ENCODE peak calls at places on chromosomes 6 and 20, in four cellular contexts. X is GM12878, G is H1, F is HepG2. A is an unnamed sample.

GRCh38 chr6:117169060-117169635 is 96.2 kb upstream of the VGLL2 start:
- DNase-seq in X (no peak), G (no peak), F (no peak), A (no peak)

GRCh38 chr6:34633256-34633655 is 63.3 kb downstream of the ILRUN start:
- DNase-seq in X (no peak), G (no peak), F (no peak), A (no peak)

GRCh38 chr6:42618686-42619085 is 54.9 kb downstream of the UBR2 start:
- DNase-seq in X (no peak), G (no peak), F (no peak), A (peak; percentile 22)

GRCh38 chr20:22921595-22922421 is 113.3 kb upstream of the SSTR4 start:
- DNase-seq in X (no peak), G (no peak), F (no peak), A (no peak)

GRCh38 chr6:163634514-163635171 is 220.1 kb downstream of the QKI start:
- DNase-seq in X (no peak), G (no peak), F (no peak), A (no peak)

GRCh38 chr6:109059591-109060021 is 35.0 kb downstream of the SESN1 start:
- DNase-seq in X (no peak), G (no peak), F (no peak), A (no peak)

GRCh38 chr20:43571771-43572170 is 12.9 kb downstream of the SGK2 start:
- DNase-seq in X (no peak), G (no peak), F (no peak), A (no peak)

GRCh38 chr6:53294095-53294494 is 54.7 kb downstream of the ELOVL5 start:
- DNase-seq in X (no peak), G (peak; percentile 64), F (peak; percentile 31), A (peak; percentile 15)

GRCh38 chr6:111837007-111837406 is 36.2 kb downstream of the FYN start:
- DNase-seq in X (no peak), G (no peak), F (no peak), A (no peak)

GRCh38 chr6:145789443-145789842 is 25.2 kb downstream of the FBXO30 start:
- DNase-seq in X (no peak), G (no peak), F (no peak), A (no peak)

GRCh38 chr6:135018961-135019360 is 35.7 kb downstream of the HBS1L start:
- DNase-seq in X (no peak), G (no peak), F (no peak), A (no peak)

GRCh38 chr20:47468290-47469050 is 33.2 kb upstream of the NCOA3 start:
- DNase-seq in X (peak; percentile 85), G (no peak), F (no peak), A (no peak)

GRCh38 chr6:50091641-50092040 is 41.9 kb upstream of the DEFB112 start:
- DNase-seq in X (no peak), G (no peak), F (peak; percentile 5), A (no peak)

GRCh38 chr6:149435919-149436586 is 36.0 kb downstream of the SUMO4 start:
- DNase-seq in X (no peak), G (no peak), F (no peak), A (no peak)

GRCh38 chr20:62886709-62887058 is 25.1 kb upstream of the TCFL5 start:
- DNase-seq in X (no peak), G (no peak), F (no peak), A (no peak)

GRCh38 chr6:54291146-54291545 is 17.1 kb upstream of the TINAG start:
- DNase-seq in X (peak; percentile 50), G (no peak), F (no peak), A (no peak)

GRCh38 chr6:106547961-106548453 is 81.3 kb downstream of the RTN4IP1 start:
- DNase-seq in X (no peak), G (no peak), F (peak; percentile 76), A (peak; percentile 9)

GRCh38 chr20:48194026-48194425 is 408.7 kb upstream of the SULF2 start:
- DNase-seq in X (no peak), G (no peak), F (no peak), A (no peak)

GRCh38 chr6:81614292-81614691 is 138.2 kb downstream of the TENT5A start:
- DNase-seq in X (no peak), G (no peak), F (peak; percentile 13), A (no peak)

GRCh38 chr6:137661601-137662000 is 167.4 kb upstream of the OLIG3 start:
- DNase-seq in X (no peak), G (peak; percentile 53), F (peak; percentile 48), A (no peak)

GRCh38 chr6:163381118-163381751 is 33.3 kb upstream of the QKI start:
- DNase-seq in X (no peak), G (no peak), F (peak; percentile 28), A (no peak)

GRCh38 chr20:33649201-33649631 is 12.9 kb upstream of the C20orf144 start:
- DNase-seq in X (no peak), G (no peak), F (no peak), A (no peak)

GRCh38 chr6:17932362-17932852 is 55.0 kb downstream of the KIF13A start:
- DNase-seq in X (no peak), G (no peak), F (peak; percentile 92), A (no peak)

GRCh38 chr6:68059261-68059660 is 575.8 kb upstream of the ADGRB3 start:
- DNase-seq in X (no peak), G (no peak), F (no peak), A (no peak)

GRCh38 chr20:36573103-36573797 is at the start of gene TGIF2:
- DNase-seq in X (peak; percentile 48), G (peak; percentile 95), F (peak; percentile 92), A (peak; percentile 85)

GRCh38 chr6:12111271-12111670 is 99.2 kb downstream of the HIVEP1 start:
- DNase-seq in X (no peak), G (no peak), F (no peak), A (no peak)

GRCh38 chr6:159874475-159874874 is 16.3 kb upstream of the MAS1 start:
- DNase-seq in X (no peak), G (no peak), F (no peak), A (no peak)

GRCh38 chr6:5053864-5054426 is 31.2 kb upstream of the PPP1R3G start:
- DNase-seq in X (no peak), G (no peak), F (no peak), A (no peak)

GRCh38 chr6:5051394-5051793 is 33.7 kb upstream of the PPP1R3G start:
- DNase-seq in X (no peak), G (no peak), F (no peak), A (no peak)

GRCh38 chr6:5054427-5054873 is 30.7 kb upstream of the PPP1R3G start:
- DNase-seq in X (no peak), G (no peak), F (no peak), A (no peak)

GRCh38 chr6:5055118-5055517 is 30.0 kb upstream of the PPP1R3G start:
- DNase-seq in X (no peak), G (no peak), F (no peak), A (no peak)

DNA sequence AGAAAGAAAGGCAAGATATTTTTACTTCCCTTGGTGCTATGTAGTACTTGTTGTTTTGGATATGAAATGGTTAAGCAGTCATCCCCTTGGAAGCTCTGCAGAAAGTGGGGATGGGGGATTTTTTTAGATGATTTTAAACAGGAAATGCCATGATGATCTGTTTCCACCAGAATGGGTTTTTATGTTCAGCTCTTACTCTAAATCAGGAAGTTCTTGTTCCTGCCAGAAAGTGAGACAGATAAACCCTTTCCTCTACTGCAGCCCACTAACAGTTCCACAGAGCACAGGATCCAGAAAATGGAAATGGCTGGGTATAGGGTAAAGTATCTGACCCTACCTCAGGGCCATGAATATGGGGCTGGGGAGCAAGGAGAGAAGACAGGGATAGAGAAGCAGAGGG is 32.1 kb upstream of the PPP1R3G start:
- DNase-seq in X (no peak), G (no peak), F (no peak), A (no peak)
- H3K9me3 ChIP-seq in X (peaks cover 5% of the 10 kb centered on the region), G (peaks cover 5% of the 10 kb centered on the region), F (peaks cover 21% of the 10 kb centered on the region), A (peaks cover 26% of the 10 kb centered on the region)

GRCh38 chr6:130647221-130647620 is 180.0 kb upstream of the SMLR1 start:
- DNase-seq in X (no peak), G (no peak), F (no peak), A (no peak)
- TF ChIP-seq SUZ12 in X (no peak), G (no peak), F (no peak), A (no peak)

DNA sequence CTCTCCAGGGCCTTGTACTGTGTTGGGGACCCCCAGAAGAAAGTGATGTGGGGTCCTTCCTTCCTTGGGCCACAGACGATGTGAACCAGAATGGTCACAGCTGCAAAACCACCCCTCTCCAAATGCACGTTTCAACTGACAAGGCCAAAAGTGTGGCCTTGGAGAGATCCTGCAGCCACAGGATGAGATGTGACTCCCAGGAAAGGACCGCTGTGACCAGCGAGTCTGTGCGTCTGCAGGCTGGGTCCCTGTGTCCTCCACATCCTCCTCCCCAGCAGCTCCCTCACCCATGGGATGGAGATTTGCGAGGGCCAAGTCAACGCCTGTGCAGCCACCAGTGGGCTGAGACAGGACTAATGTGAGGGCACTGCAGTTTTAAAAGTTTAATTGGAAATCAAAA is 247.0 kb downstream of the ERMARD start:
- DNase-seq in X (no peak), G (no peak), F (no peak), A (no peak)
- H3K9me3 ChIP-seq in X (no peaks in the 10 kb centered on the region), G (peaks cover 28% of the 10 kb centered on the region), F (peaks cover 31% of the 10 kb centered on the region), A (peaks cover 34% of the 10 kb centered on the region)

DNA sequence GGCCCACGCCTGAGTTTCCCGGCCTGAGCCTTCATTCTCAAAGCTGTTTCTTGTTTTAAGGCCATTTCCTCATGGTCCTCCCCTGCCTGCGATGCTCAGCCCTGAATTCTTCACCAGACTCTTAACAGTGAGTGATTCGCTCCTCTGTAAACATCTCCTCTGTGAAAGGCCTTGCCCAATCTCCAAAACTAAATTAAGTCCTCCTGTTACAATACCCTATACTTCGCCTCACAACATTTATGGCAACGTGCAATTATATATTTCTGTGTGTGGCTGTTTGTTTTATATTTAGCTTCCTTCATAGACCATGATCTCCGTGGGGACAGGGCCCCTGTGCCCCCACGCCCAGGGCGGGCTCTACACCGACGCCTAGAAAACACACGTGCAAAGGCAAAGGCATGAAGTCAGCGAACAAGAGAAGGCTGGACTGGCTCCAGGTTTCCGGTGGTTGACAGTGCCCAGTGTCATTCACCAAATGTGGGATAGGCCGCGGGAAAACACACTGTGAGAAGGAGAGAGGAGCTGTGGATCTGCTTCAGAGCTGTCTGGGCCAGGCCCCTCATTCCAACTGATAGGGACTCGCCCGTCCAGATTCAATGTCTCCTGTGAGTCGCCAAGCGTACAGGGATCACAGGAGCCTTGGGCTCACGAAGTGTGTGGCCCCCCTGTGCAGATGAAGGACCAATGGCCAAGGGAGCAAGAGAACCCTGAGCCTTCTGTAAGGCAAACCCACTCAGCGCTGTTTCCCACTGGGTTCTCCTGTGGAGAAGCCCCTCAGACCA is 268.0 kb downstream of the ERMARD start:
- DNase-seq in X (no peak), G (no peak), F (no peak), A (no peak)
- TF ChIP-seq SUZ12 in X (no peak), G (no peak), F (no peak), A (no peak)

GRCh38 chr20:30485331-30486102 is 771.9 kb upstream of the DEFB115 start:
- DNase-seq in X (no peak), G (peak; percentile 16), F (no peak), A (no peak)
- H3K9me3 ChIP-seq in X (no peaks in the 10 kb centered on the region), G (peaks cover 69% of the 10 kb centered on the region), F (peaks cover 88% of the 10 kb centered on the region), A (no peaks in the 10 kb centered on the region)

GRCh38 chr20:10985536-10985935 is 311.7 kb upstream of the JAG1 start:
- DNase-seq in X (no peak), G (no peak), F (no peak), A (no peak)
- TF ChIP-seq SUZ12 in X (no peak), G (no peak), F (no peak), A (no peak)

DNA sequence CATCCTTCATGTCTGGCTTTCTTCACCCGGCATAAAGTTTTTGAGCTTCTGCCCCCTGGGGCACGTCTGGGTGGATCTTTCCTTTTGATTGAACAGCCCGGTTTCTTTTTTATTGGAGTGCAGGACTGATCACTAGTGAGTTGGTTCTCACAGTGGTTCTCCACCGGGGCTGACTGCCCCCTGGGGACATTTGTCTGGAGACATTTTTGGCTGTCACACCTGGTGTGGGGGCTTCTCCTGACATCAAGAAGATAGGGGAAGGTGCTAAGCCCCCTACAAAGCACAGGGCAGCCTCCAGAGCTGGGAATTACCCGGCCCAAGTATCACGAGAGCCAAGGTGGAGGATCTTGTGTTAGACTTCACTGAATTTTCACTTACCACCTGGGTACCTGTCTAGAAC is 25.7 kb upstream of the IRF4 start:
- DNase-seq in X (no peak), G (no peak), F (no peak), A (no peak)
- H3K9me3 ChIP-seq in X (no peaks in the 10 kb centered on the region), G (peaks cover 87% of the 10 kb centered on the region), F (no peaks in the 10 kb centered on the region), A (peaks cover 26% of the 10 kb centered on the region)